ENCODE peak calls at places on chromosomes 3 and 15, in six cellular contexts. One of them, this sample, is unnamed.

GRCh38 chr3:33848624-33849347 is 50.4 kb downstream of the PDCD6IP start:
- DNase-seq in A172: no peak
- DNase-seq in activated CD4-positive, CD25-positive, alpha-beta regulatory T cell treated with anti-CD3 and anti-CD28 coated beads, Interleukin-2, amount 50 U/mL, for 72 hours: no peak
- DNase-seq in stimulated activated effector memory CD8-positive, alpha-beta T cell treated with anti-CD3 and anti-CD28 coated beads, Interleukin-12 subunit alpha, Interleukin-12 subunit beta, amount 100 ng/mL, for 72 hours: no peak
- DNase-seq in activated gamma-delta T cell: no peak
- DNase-seq in smooth muscle cell of the brain vasculature: no peak
- DNase-seq in this sample: no peak

GRCh38 chr3:73413619-73414018 is 211.1 kb downstream of the PDZRN3 start:
- DNase-seq in stimulated activated effector memory CD8-positive, alpha-beta T cell treated with anti-CD3 and anti-CD28 coated beads, Interleukin-12 subunit alpha, Interleukin-12 subunit beta, amount 100 ng/mL, for 72 hours: no peak
- DNase-seq in smooth muscle cell of the brain vasculature: no peak
- DNase-seq in activated CD4-positive, CD25-positive, alpha-beta regulatory T cell treated with anti-CD3 and anti-CD28 coated beads, Interleukin-2, amount 50 U/mL, for 72 hours: no peak
- DNase-seq in A172: no peak
- DNase-seq in activated gamma-delta T cell: no peak
- DNase-seq in this sample: no peak

GRCh38 chr3:115666081-115666480 is 42.8 kb downstream of the GAP43 start:
- DNase-seq in stimulated activated effector memory CD8-positive, alpha-beta T cell treated with anti-CD3 and anti-CD28 coated beads, Interleukin-12 subunit alpha, Interleukin-12 subunit beta, amount 100 ng/mL, for 72 hours: no peak
- DNase-seq in smooth muscle cell of the brain vasculature: no peak
- DNase-seq in activated CD4-positive, CD25-positive, alpha-beta regulatory T cell treated with anti-CD3 and anti-CD28 coated beads, Interleukin-2, amount 50 U/mL, for 72 hours: no peak
- DNase-seq in activated gamma-delta T cell: no peak
- DNase-seq in A172: no peak
- DNase-seq in this sample: no peak

GRCh38 chr3:58066842-58067241 is 58.6 kb downstream of the FLNB start:
- DNase-seq in activated gamma-delta T cell: no peak
- DNase-seq in smooth muscle cell of the brain vasculature: no peak
- DNase-seq in activated CD4-positive, CD25-positive, alpha-beta regulatory T cell treated with anti-CD3 and anti-CD28 coated beads, Interleukin-2, amount 50 U/mL, for 72 hours: no peak
- DNase-seq in stimulated activated effector memory CD8-positive, alpha-beta T cell treated with anti-CD3 and anti-CD28 coated beads, Interleukin-12 subunit alpha, Interleukin-12 subunit beta, amount 100 ng/mL, for 72 hours: no peak
- DNase-seq in A172: no peak
- DNase-seq in this sample: no peak

GRCh38 chr3:149011676-149012075 is 20.3 kb downstream of the GYG1 start:
- DNase-seq in activated CD4-positive, CD25-positive, alpha-beta regulatory T cell treated with anti-CD3 and anti-CD28 coated beads, Interleukin-2, amount 50 U/mL, for 72 hours: no peak
- DNase-seq in stimulated activated effector memory CD8-positive, alpha-beta T cell treated with anti-CD3 and anti-CD28 coated beads, Interleukin-12 subunit alpha, Interleukin-12 subunit beta, amount 100 ng/mL, for 72 hours: no peak
- DNase-seq in smooth muscle cell of the brain vasculature: no peak
- DNase-seq in A172: no peak
- DNase-seq in activated gamma-delta T cell: no peak
- DNase-seq in this sample: no peak

GRCh38 chr3:177431525-177432255 is 234.4 kb upstream of the TBL1XR1 start:
- DNase-seq in stimulated activated effector memory CD8-positive, alpha-beta T cell treated with anti-CD3 and anti-CD28 coated beads, Interleukin-12 subunit alpha, Interleukin-12 subunit beta, amount 100 ng/mL, for 72 hours: no peak
- DNase-seq in activated CD4-positive, CD25-positive, alpha-beta regulatory T cell treated with anti-CD3 and anti-CD28 coated beads, Interleukin-2, amount 50 U/mL, for 72 hours: no peak
- DNase-seq in smooth muscle cell of the brain vasculature: no peak
- DNase-seq in activated gamma-delta T cell: no peak
- DNase-seq in A172: no peak
- DNase-seq in this sample: no peak

GRCh38 chr3:37028329-37028728 is 35.0 kb downstream of the MLH1 start:
- DNase-seq in activated CD4-positive, CD25-positive, alpha-beta regulatory T cell treated with anti-CD3 and anti-CD28 coated beads, Interleukin-2, amount 50 U/mL, for 72 hours: no peak
- DNase-seq in smooth muscle cell of the brain vasculature: no peak
- DNase-seq in A172: no peak
- DNase-seq in activated gamma-delta T cell: no peak
- DNase-seq in stimulated activated effector memory CD8-positive, alpha-beta T cell treated with anti-CD3 and anti-CD28 coated beads, Interleukin-12 subunit alpha, Interleukin-12 subunit beta, amount 100 ng/mL, for 72 hours: no peak
- DNase-seq in this sample: no peak

GRCh38 chr3:195411831-195412230 is 31.0 kb downstream of the ACAP2 start:
- DNase-seq in activated CD4-positive, CD25-positive, alpha-beta regulatory T cell treated with anti-CD3 and anti-CD28 coated beads, Interleukin-2, amount 50 U/mL, for 72 hours: no peak
- DNase-seq in activated gamma-delta T cell: no peak
- DNase-seq in stimulated activated effector memory CD8-positive, alpha-beta T cell treated with anti-CD3 and anti-CD28 coated beads, Interleukin-12 subunit alpha, Interleukin-12 subunit beta, amount 100 ng/mL, for 72 hours: no peak
- DNase-seq in A172: peak
- DNase-seq in smooth muscle cell of the brain vasculature: no peak
- DNase-seq in this sample: no peak

GRCh38 chr3:56133423-56133822 is 334.8 kb downstream of the ERC2 start:
- DNase-seq in activated gamma-delta T cell: no peak
- DNase-seq in activated CD4-positive, CD25-positive, alpha-beta regulatory T cell treated with anti-CD3 and anti-CD28 coated beads, Interleukin-2, amount 50 U/mL, for 72 hours: no peak
- DNase-seq in smooth muscle cell of the brain vasculature: no peak
- DNase-seq in A172: peak
- DNase-seq in stimulated activated effector memory CD8-positive, alpha-beta T cell treated with anti-CD3 and anti-CD28 coated beads, Interleukin-12 subunit alpha, Interleukin-12 subunit beta, amount 100 ng/mL, for 72 hours: no peak
- DNase-seq in this sample: no peak

GRCh38 chr3:47323431-47324277 is 40.9 kb downstream of the KLHL18 start:
- DNase-seq in activated CD4-positive, CD25-positive, alpha-beta regulatory T cell treated with anti-CD3 and anti-CD28 coated beads, Interleukin-2, amount 50 U/mL, for 72 hours: no peak
- DNase-seq in activated gamma-delta T cell: no peak
- DNase-seq in smooth muscle cell of the brain vasculature: no peak
- DNase-seq in A172: peak
- DNase-seq in stimulated activated effector memory CD8-positive, alpha-beta T cell treated with anti-CD3 and anti-CD28 coated beads, Interleukin-12 subunit alpha, Interleukin-12 subunit beta, amount 100 ng/mL, for 72 hours: no peak
- DNase-seq in this sample: no peak

GRCh38 chr15:70321106-70321809 is 223.5 kb upstream of the TLE3 start:
- DNase-seq in smooth muscle cell of the brain vasculature: no peak
- DNase-seq in activated gamma-delta T cell: no peak
- DNase-seq in activated CD4-positive, CD25-positive, alpha-beta regulatory T cell treated with anti-CD3 and anti-CD28 coated beads, Interleukin-2, amount 50 U/mL, for 72 hours: no peak
- DNase-seq in A172: no peak
- DNase-seq in stimulated activated effector memory CD8-positive, alpha-beta T cell treated with anti-CD3 and anti-CD28 coated beads, Interleukin-12 subunit alpha, Interleukin-12 subunit beta, amount 100 ng/mL, for 72 hours: no peak
- DNase-seq in this sample: no peak

GRCh38 chr15:75460646-75461045 is 9.2 kb upstream of the SIN3A start:
- DNase-seq in activated CD4-positive, CD25-positive, alpha-beta regulatory T cell treated with anti-CD3 and anti-CD28 coated beads, Interleukin-2, amount 50 U/mL, for 72 hours: no peak
- DNase-seq in activated gamma-delta T cell: no peak
- DNase-seq in stimulated activated effector memory CD8-positive, alpha-beta T cell treated with anti-CD3 and anti-CD28 coated beads, Interleukin-12 subunit alpha, Interleukin-12 subunit beta, amount 100 ng/mL, for 72 hours: no peak
- DNase-seq in smooth muscle cell of the brain vasculature: no peak
- DNase-seq in A172: no peak
- DNase-seq in this sample: no peak

GRCh38 chr3:116299646-116300081 is 145.6 kb downstream of the LSAMP start:
- DNase-seq in smooth muscle cell of the brain vasculature: no peak
- DNase-seq in activated CD4-positive, CD25-positive, alpha-beta regulatory T cell treated with anti-CD3 and anti-CD28 coated beads, Interleukin-2, amount 50 U/mL, for 72 hours: no peak
- DNase-seq in stimulated activated effector memory CD8-positive, alpha-beta T cell treated with anti-CD3 and anti-CD28 coated beads, Interleukin-12 subunit alpha, Interleukin-12 subunit beta, amount 100 ng/mL, for 72 hours: no peak
- DNase-seq in activated gamma-delta T cell: no peak
- DNase-seq in A172: no peak
- DNase-seq in this sample: no peak

GRCh38 chr3:40240921-40241320 is 68.6 kb upstream of the EIF1B start:
- DNase-seq in A172: no peak
- DNase-seq in smooth muscle cell of the brain vasculature: no peak
- DNase-seq in activated CD4-positive, CD25-positive, alpha-beta regulatory T cell treated with anti-CD3 and anti-CD28 coated beads, Interleukin-2, amount 50 U/mL, for 72 hours: no peak
- DNase-seq in stimulated activated effector memory CD8-positive, alpha-beta T cell treated with anti-CD3 and anti-CD28 coated beads, Interleukin-12 subunit alpha, Interleukin-12 subunit beta, amount 100 ng/mL, for 72 hours: no peak
- DNase-seq in activated gamma-delta T cell: no peak
- DNase-seq in this sample: no peak

GRCh38 chr15:37206690-37207089 is 106.3 kb upstream of the MEIS2 start:
- DNase-seq in activated CD4-positive, CD25-positive, alpha-beta regulatory T cell treated with anti-CD3 and anti-CD28 coated beads, Interleukin-2, amount 50 U/mL, for 72 hours: no peak
- DNase-seq in smooth muscle cell of the brain vasculature: no peak
- DNase-seq in stimulated activated effector memory CD8-positive, alpha-beta T cell treated with anti-CD3 and anti-CD28 coated beads, Interleukin-12 subunit alpha, Interleukin-12 subunit beta, amount 100 ng/mL, for 72 hours: no peak
- DNase-seq in activated gamma-delta T cell: no peak
- DNase-seq in A172: no peak
- DNase-seq in this sample: no peak

GRCh38 chr3:58369038-58369437 is 36.3 kb downstream of the PXK start:
- DNase-seq in activated CD4-positive, CD25-positive, alpha-beta regulatory T cell treated with anti-CD3 and anti-CD28 coated beads, Interleukin-2, amount 50 U/mL, for 72 hours: no peak
- DNase-seq in smooth muscle cell of the brain vasculature: no peak
- DNase-seq in activated gamma-delta T cell: no peak
- DNase-seq in stimulated activated effector memory CD8-positive, alpha-beta T cell treated with anti-CD3 and anti-CD28 coated beads, Interleukin-12 subunit alpha, Interleukin-12 subunit beta, amount 100 ng/mL, for 72 hours: no peak
- DNase-seq in A172: no peak
- DNase-seq in this sample: no peak

GRCh38 chr15:96125681-96126080 is 204.8 kb upstream of the NR2F2 start:
- DNase-seq in A172: peak
- DNase-seq in smooth muscle cell of the brain vasculature: peak
- DNase-seq in activated CD4-positive, CD25-positive, alpha-beta regulatory T cell treated with anti-CD3 and anti-CD28 coated beads, Interleukin-2, amount 50 U/mL, for 72 hours: no peak
- DNase-seq in activated gamma-delta T cell: no peak
- DNase-seq in stimulated activated effector memory CD8-positive, alpha-beta T cell treated with anti-CD3 and anti-CD28 coated beads, Interleukin-12 subunit alpha, Interleukin-12 subunit beta, amount 100 ng/mL, for 72 hours: no peak
- DNase-seq in this sample: no peak

GRCh38 chr15:66620744-66621344 is 55.0 kb upstream of the LCTL start:
- DNase-seq in activated CD4-positive, CD25-positive, alpha-beta regulatory T cell treated with anti-CD3 and anti-CD28 coated beads, Interleukin-2, amount 50 U/mL, for 72 hours: no peak
- DNase-seq in stimulated activated effector memory CD8-positive, alpha-beta T cell treated with anti-CD3 and anti-CD28 coated beads, Interleukin-12 subunit alpha, Interleukin-12 subunit beta, amount 100 ng/mL, for 72 hours: no peak
- DNase-seq in A172: no peak
- DNase-seq in activated gamma-delta T cell: no peak
- DNase-seq in smooth muscle cell of the brain vasculature: no peak
- DNase-seq in this sample: no peak

GRCh38 chr3:146781059-146781458 is 175.9 kb upstream of the PLSCR5 start:
- DNase-seq in activated CD4-positive, CD25-positive, alpha-beta regulatory T cell treated with anti-CD3 and anti-CD28 coated beads, Interleukin-2, amount 50 U/mL, for 72 hours: no peak
- DNase-seq in smooth muscle cell of the brain vasculature: no peak
- DNase-seq in A172: no peak
- DNase-seq in activated gamma-delta T cell: no peak
- DNase-seq in stimulated activated effector memory CD8-positive, alpha-beta T cell treated with anti-CD3 and anti-CD28 coated beads, Interleukin-12 subunit alpha, Interleukin-12 subunit beta, amount 100 ng/mL, for 72 hours: no peak
- DNase-seq in this sample: no peak

GRCh38 chr3:23580337-23580736 is 225.4 kb upstream of the UBE2E1 start:
- DNase-seq in A172: peak
- DNase-seq in activated gamma-delta T cell: no peak
- DNase-seq in stimulated activated effector memory CD8-positive, alpha-beta T cell treated with anti-CD3 and anti-CD28 coated beads, Interleukin-12 subunit alpha, Interleukin-12 subunit beta, amount 100 ng/mL, for 72 hours: no peak
- DNase-seq in activated CD4-positive, CD25-positive, alpha-beta regulatory T cell treated with anti-CD3 and anti-CD28 coated beads, Interleukin-2, amount 50 U/mL, for 72 hours: no peak
- DNase-seq in smooth muscle cell of the brain vasculature: no peak
- DNase-seq in this sample: no peak

GRCh38 chr3:107429330-107430181 is 52.3 kb downstream of the CCDC54 start:
- DNase-seq in activated CD4-positive, CD25-positive, alpha-beta regulatory T cell treated with anti-CD3 and anti-CD28 coated beads, Interleukin-2, amount 50 U/mL, for 72 hours: peak
- DNase-seq in stimulated activated effector memory CD8-positive, alpha-beta T cell treated with anti-CD3 and anti-CD28 coated beads, Interleukin-12 subunit alpha, Interleukin-12 subunit beta, amount 100 ng/mL, for 72 hours: peak
- DNase-seq in activated gamma-delta T cell: no peak
- DNase-seq in A172: peak
- DNase-seq in smooth muscle cell of the brain vasculature: peak
- DNase-seq in this sample: peak